ENCODE peak calls at places on chromosomes 4 and X, in five cellular contexts. E is NB4, V is GM12865, I is coronary artery, B is GM06990. Z is an unnamed sample.

GRCh38 chr4:1532549-1533395 is 126.5 kb upstream of the NKX1-1 start:
- DNase-seq in I (no peak), B (no peak), E (no peak), V (no peak), Z (no peak)

GRCh38 chr4:153113061-153113837 is 91.0 kb upstream of the TRIM2 start:
- DNase-seq in I (no peak), V (peak), E (no peak), B (no peak), Z (peak)

GRCh38 chrX:13078739-13079444 is 34.5 kb upstream of the FAM9C start:
- DNase-seq in I (peak), B (no peak), V (no peak), E (peak), Z (peak)

GRCh38 chr4:177907736-177908424 is 465.6 kb upstream of the AGA start:
- DNase-seq in V (no peak), I (no peak), B (no peak), E (no peak), Z (no peak)

GRCh38 chr4:122334828-122335227 is 44.0 kb upstream of the ADAD1 start:
- DNase-seq in B (no peak), V (no peak), E (no peak), I (no peak), Z (no peak)

GRCh38 chrX:111445485-111445884 is 33.5 kb upstream of the DCX start:
- DNase-seq in B (peak), E (peak), V (peak), I (no peak), Z (peak)

GRCh38 chr4:909821-910220 is 22.3 kb downstream of the GAK start:
- DNase-seq in E (no peak), B (no peak), V (no peak), I (no peak), Z (no peak)

GRCh38 chr4:62601737-62602136 is 1401.6 kb downstream of the ADGRL3 start:
- DNase-seq in B (no peak), I (no peak), E (no peak), V (no peak), Z (no peak)

GRCh38 chr4:11120435-11120834 is 308.3 kb downstream of the HS3ST1 start:
- DNase-seq in I (no peak), B (no peak), V (no peak), E (no peak), Z (no peak)

GRCh38 chrX:67545772-67546495 is 2.1 kb downstream of the AR start:
- DNase-seq in E (peak), I (peak), V (no peak), B (no peak), Z (peak)

GRCh38 chr4:87092389-87093141 is 127.9 kb downstream of the KLHL8 start:
- DNase-seq in B (peak), V (peak), E (peak), I (no peak), Z (peak)

GRCh38 chr4:95705323-95705722 is 134.6 kb upstream of the PDHA2 start:
- DNase-seq in V (no peak), E (no peak), I (no peak), B (no peak), Z (no peak)

GRCh38 chr4:119655111-119655837 is 26.7 kb upstream of the PDE5A start:
- DNase-seq in I (no peak), V (no peak), E (no peak), B (no peak), Z (no peak)

GRCh38 chrX:46574941-46575381 is 1.4 kb downstream of the CHST7 start:
- DNase-seq in V (peak), E (no peak), I (no peak), B (peak), Z (no peak)

GRCh38 chrX:43861750-43862149 is 20.5 kb downstream of the MAOB start:
- DNase-seq in I (no peak), E (no peak), B (no peak), V (no peak), Z (no peak)

GRCh38 chrX:2484721-2485459 is 15.9 kb downstream of the DHRSX start:
- DNase-seq in I (no peak), E (no peak), B (no peak), V (no peak), Z (peak)

GRCh38 chr4:149296503-149296902 is 519.1 kb downstream of the IQCM start:
- DNase-seq in B (no peak), V (no peak), I (no peak), E (no peak), Z (no peak)

GRCh38 chr4:140082399-140082758 is 71.6 kb downstream of the MAML3 start:
- DNase-seq in E (no peak), B (no peak), I (no peak), V (no peak), Z (no peak)

GRCh38 chr4:119124314-119124713 is 11.3 kb upstream of the MYOZ2 start:
- DNase-seq in V (no peak), I (no peak), B (no peak), E (peak), Z (peak)

GRCh38 chr4:128310266-128310697 is 22.7 kb upstream of the PGRMC2 start:
- DNase-seq in V (no peak), I (no peak), B (no peak), E (no peak), Z (no peak)

GRCh38 chrX:105328773-105329172 is 108.3 kb upstream of the TEX13A start:
- DNase-seq in V (no peak), I (no peak), B (no peak), E (no peak), Z (no peak)

GRCh38 chr4:150302553-150302952 is 224.3 kb downstream of the DCLK2 start:
- DNase-seq in I (no peak), B (no peak), E (peak), V (no peak), Z (peak)

GRCh38 chrX:142994988-142995387 is 30.7 kb upstream of the SPANXN4 start:
- DNase-seq in B (no peak), V (no peak), E (no peak), I (no peak), Z (no peak)

GRCh38 chr4:151674804-151675290 is 86.0 kb downstream of the GATB start:
- DNase-seq in B (no peak), E (no peak), I (no peak), V (no peak), Z (peak)

GRCh38 chrX:78886550-78886949 is 58.6 kb upstream of the P2RY10 start:
- DNase-seq in I (no peak), E (peak), B (peak), V (peak), Z (peak)

GRCh38 chrX:10875995-10876394 is 235.1 kb upstream of the HCCS start:
- DNase-seq in V (peak), E (peak), B (no peak), I (no peak), Z (no peak)

GRCh38 chr4:76690091-76690905 is 207.6 kb downstream of the SOWAHB start:
- DNase-seq in I (no peak), V (peak), B (no peak), E (no peak), Z (no peak)

GRCh38 chr4:85499573-85499972 is 24.6 kb downstream of the ARHGAP24 start:
- DNase-seq in B (no peak), I (no peak), E (no peak), V (no peak), Z (no peak)

GRCh38 chrX:9352683-9353430 is 112.0 kb upstream of the TBL1X start:
- DNase-seq in B (peak), E (peak), V (peak), I (no peak), Z (peak)

GRCh38 chr4:153154010-153154975 is 50.0 kb upstream of the TRIM2 start:
- DNase-seq in I (no peak), B (no peak), V (no peak), E (no peak), Z (peak)

GRCh38 chr4:3136454-3136853 is 62.0 kb downstream of the HTT start:
- DNase-seq in V (no peak), E (no peak), I (no peak), B (no peak), Z (peak)

GRCh38 chrX:15129412-15129811 is 140.5 kb downstream of the ASB9 start:
- DNase-seq in E (no peak), B (no peak), V (no peak), I (no peak), Z (no peak)

GRCh38 chr4:181944527-181944926 is 298.7 kb upstream of the TENM3 start:
- DNase-seq in V (no peak), E (no peak), I (no peak), B (no peak), Z (no peak)

GRCh38 chr4:82758701-82759685 is 39.6 kb downstream of the SCD5 start:
- DNase-seq in B (no peak), I (no peak), V (no peak), E (no peak), Z (no peak)

GRCh38 chrX:42540150-42540549 is 237.8 kb downstream of the PPP1R2C start:
- DNase-seq in E (no peak), I (no peak), V (no peak), B (no peak), Z (no peak)

GRCh38 chrX:37926700-37927099 is 79.3 kb upstream of the DYNLT3 start:
- DNase-seq in B (no peak), V (peak), I (no peak), E (peak), Z (peak)

GRCh38 chrX:683572-683971 is 53.0 kb downstream of the SHOX start:
- DNase-seq in I (no peak), E (no peak), B (no peak), V (no peak), Z (no peak)

GRCh38 chr4:80173387-80173786 is 23.9 kb upstream of the PRDM8 start:
- DNase-seq in V (peak), B (no peak), I (no peak), E (peak), Z (peak)

GRCh38 chrX:11791090-11791489 is 33.1 kb downstream of the MSL3 start:
- DNase-seq in E (no peak), I (no peak), V (no peak), B (no peak), Z (no peak)

GRCh38 chr4:100651499-100652165 is 133.8 kb upstream of the EMCN start:
- DNase-seq in B (no peak), V (no peak), I (no peak), E (no peak), Z (peak)

DNA sequence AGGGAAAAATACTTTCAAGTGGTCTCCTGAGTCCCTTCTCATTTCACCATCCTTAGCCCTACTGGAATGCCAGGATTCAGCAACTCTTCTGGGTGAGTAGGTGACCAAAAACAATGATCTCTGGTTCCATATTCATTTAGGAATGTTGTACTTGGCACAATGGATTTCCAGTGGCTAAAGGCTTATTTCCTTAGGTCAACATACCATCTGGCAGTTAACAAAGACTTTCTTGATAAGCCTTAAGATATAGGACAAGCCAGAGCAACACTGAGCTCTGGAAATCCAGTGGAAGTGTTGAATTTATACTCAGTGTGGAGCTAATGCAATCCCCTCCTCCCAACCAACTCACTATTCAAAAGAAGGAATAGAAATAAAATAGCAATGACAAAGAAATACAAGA is 139.4 kb upstream of the EMCN start:
- DNase-seq in B (no peak), I (no peak), V (no peak), E (no peak), Z (peak)
- TF ChIP-seq CTCF in B (no peak), I (no peak), V (no peak), E (no peak), Z (no peak)

DNA sequence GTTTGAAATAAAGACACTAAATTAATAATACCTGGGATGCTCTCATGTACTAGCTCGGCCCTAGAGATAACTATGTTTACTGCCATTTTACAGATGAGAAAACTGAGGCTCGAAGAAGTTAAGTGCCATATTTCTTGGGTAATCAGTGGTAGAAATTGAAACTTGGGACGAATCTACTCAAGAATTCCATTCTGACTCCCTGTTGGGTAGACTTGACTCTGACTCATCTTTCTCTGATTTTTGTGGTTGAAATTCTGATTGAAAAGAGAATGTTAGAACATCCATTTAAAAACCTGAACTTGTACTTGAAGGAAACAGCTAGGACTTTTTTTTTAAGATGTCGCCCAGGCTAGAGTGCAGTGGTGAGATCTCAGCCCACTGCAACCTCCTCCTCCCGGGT is 50.1 kb upstream of the NSUN7 start:
- DNase-seq in B (no peak), V (peak), I (no peak), E (no peak), Z (peak)
- H3K4me3 ChIP-seq in B (no peak), V (no peak), I (no peak), E (no peak), Z (no peak)

GRCh38 chrX:72001906-72002305 is 91.3 kb downstream of the NHSL2 start:
- DNase-seq in I (peak), E (no peak), V (no peak), B (no peak), Z (no peak)

GRCh38 chrX:72003811-72004750 is 93.4 kb downstream of the NHSL2 start:
- DNase-seq in I (peak), E (peak), B (no peak), V (no peak), Z (peak)

GRCh38 chrX:72006461-72006860 is 95.8 kb downstream of the NHSL2 start:
- DNase-seq in I (peak), E (no peak), B (no peak), V (no peak), Z (no peak)

GRCh38 chrX:72002886-72003285 is 92.2 kb downstream of the NHSL2 start:
- DNase-seq in B (no peak), V (no peak), I (peak), E (no peak), Z (no peak)

GRCh38 chrX:72005046-72005445 is 94.4 kb downstream of the NHSL2 start:
- DNase-seq in V (no peak), E (no peak), B (no peak), I (peak), Z (no peak)
- TF ChIP-seq CTCF in V (no peak), E (no peak), B (no peak), I (no peak), Z (no peak)

DNA sequence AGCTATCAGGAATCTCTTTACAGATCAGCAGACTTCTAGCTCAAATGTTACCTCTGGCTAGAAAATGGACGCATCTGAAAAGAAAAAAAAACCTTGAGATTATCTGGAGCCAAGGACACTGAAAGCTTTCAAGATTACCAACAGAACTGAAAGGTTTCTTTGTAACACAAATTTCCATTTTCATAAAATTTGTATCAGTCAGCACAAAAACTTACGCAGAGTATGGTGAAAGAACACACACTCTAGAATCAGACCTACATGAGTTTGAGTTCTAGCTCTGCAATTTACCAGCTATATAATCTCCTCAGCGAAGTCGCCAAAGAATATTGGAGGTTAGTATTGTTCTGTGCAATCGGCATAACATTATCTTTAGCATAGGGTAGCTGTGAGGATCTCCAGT is 1.8 kb downstream of the TAB3 start:
- DNase-seq in E (no peak), V (no peak), I (no peak), B (no peak), Z (no peak)
- H3K4me3 ChIP-seq in E (no peak), V (no peak), I (no peak), B (no peak), Z (no peak)

GRCh38 chr4:38202223-38202622 is 242.0 kb downstream of the PTTG2 start:
- DNase-seq in B (no peak), I (no peak), E (no peak), V (no peak), Z (no peak)
- TF ChIP-seq CTCF in B (no peak), I (no peak), E (no peak), V (no peak), Z (no peak)

GRCh38 chr4:138851626-138852443 is 163.7 kb upstream of the NOCT start:
- DNase-seq in B (no peak), V (no peak), E (no peak), I (no peak), Z (no peak)
- H3K4me3 ChIP-seq in B (no peak), V (no peak), E (no peak), I (no peak), Z (no peak)

Z was measured in fibroblast of the aortic adventitia.